ENCODE peak calls at places on chromosomes 4 and X, in five cellular contexts. S is colonic mucosa; M is T-cell; L is EL; O is activated CD8-positive, alpha-beta memory T cell treated with anti-CD3 and anti-CD28 coated beads for 1 hour. U is an unnamed sample.
A peak's percentile ranks its signal among the peaks of the same experiment; 100 is the strongest.

GRCh38 chr4:94516999-94517398 is 65.3 kb downstream of the PDLIM5 start:
- DNase-seq in S (no peak), M (no peak), L (no peak), O (no peak), U (no peak)

GRCh38 chr4:32735856-32736590 is 2015.9 kb downstream of the PCDH7 start:
- DNase-seq in S (no peak), M (no peak), L (no peak), O (no peak), U (no peak)

GRCh38 chr4:54687887-54688841 is 30.4 kb downstream of the KIT start:
- DNase-seq in S (no peak), M (no peak), L (peak; percentile 29), O (no peak), U (no peak)

GRCh38 chrX:70353524-70353923 is 63.6 kb downstream of the KIF4A start:
- DNase-seq in S (no peak), M (no peak), L (no peak), O (no peak), U (no peak)

GRCh38 chr4:160406426-160406825 is 1303.5 kb downstream of the RAPGEF2 start:
- DNase-seq in S (no peak), M (no peak), L (no peak), O (no peak), U (no peak)

GRCh38 chr4:100907465-100908454 is 389.9 kb upstream of the EMCN start:
- DNase-seq in S (no peak), M (no peak), L (peak; percentile 7), O (no peak), U (no peak)

GRCh38 chr4:138938371-138938699 is 77.2 kb upstream of the NOCT start:
- DNase-seq in S (no peak), M (no peak), L (peak; percentile 55), O (no peak), U (no peak)

GRCh38 chr4:153900426-153900825 is 111.5 kb upstream of the SFRP2 start:
- DNase-seq in S (no peak), M (no peak), L (no peak), O (no peak), U (no peak)

GRCh38 chr4:38670061-38670894 is 6.3 kb downstream of the KLF3 start:
- DNase-seq in S (peak; percentile 28), M (no peak), L (no peak), O (no peak), U (no peak)

GRCh38 chr4:17814140-17814539 is 3.4 kb downstream of the NCAPG start:
- DNase-seq in S (no peak), M (no peak), L (peak; percentile 65), O (no peak), U (no peak)

GRCh38 chrX:129310000-129310399 is 213.3 kb downstream of the SMARCA1 start:
- DNase-seq in S (no peak), M (no peak), L (no peak), O (no peak), U (no peak)

GRCh38 chr4:6595897-6596537 is 21.0 kb downstream of the MAN2B2 start:
- DNase-seq in S (no peak), M (no peak), L (no peak), O (no peak), U (no peak)

GRCh38 chr4:48370260-48371134 is 29.2 kb downstream of the SLAIN2 start:
- DNase-seq in S (no peak), M (no peak), L (no peak), O (no peak), U (no peak)

GRCh38 chrX:23616361-23616760 is 50.9 kb upstream of the PRDX4 start:
- DNase-seq in S (no peak), M (no peak), L (peak; percentile 8), O (no peak), U (no peak)

GRCh38 chrX:7334253-7334935 is 186.4 kb upstream of the PUDP start:
- DNase-seq in S (no peak), M (no peak), L (peak; percentile 88), O (no peak), U (no peak)

GRCh38 chrX:153816821-153817220 is 13.5 kb downstream of the PDZD4 start:
- DNase-seq in S (no peak), M (no peak), L (no peak), O (no peak), U (peak; percentile 58)

GRCh38 chr4:108849611-108850406 is 87.0 kb upstream of the ETNPPL start:
- DNase-seq in S (no peak), M (no peak), L (peak; percentile 66), O (no peak), U (no peak)

GRCh38 chr4:5751073-5751917 is 40.3 kb downstream of the EVC start:
- DNase-seq in S (no peak), M (no peak), L (peak; percentile 72), O (no peak), U (no peak)

GRCh38 chrX:147884958-147885357 is 26.8 kb upstream of the FMR1 start:
- DNase-seq in S (no peak), M (no peak), L (no peak), O (no peak), U (no peak)

GRCh38 chr4:33037464-33037863 is 2317.3 kb downstream of the PCDH7 start:
- DNase-seq in S (no peak), M (no peak), L (no peak), O (no peak), U (no peak)

GRCh38 chr4:166493828-166494432 is 620.9 kb downstream of the TLL1 start:
- DNase-seq in S (peak; percentile 22), M (no peak), L (peak; percentile 31), O (no peak), U (no peak)

GRCh38 chrX:77749695-77750094 is 36.3 kb downstream of the ATRX start:
- DNase-seq in S (no peak), M (no peak), L (peak; percentile 68), O (no peak), U (no peak)

GRCh38 chrX:141903400-141904155 is at the start of gene MAGEC1:
- DNase-seq in S (no peak), M (no peak), L (no peak), O (no peak), U (no peak)

GRCh38 chrX:132505116-132505515 is 16.3 kb upstream of the MBNL3 start:
- DNase-seq in S (no peak), M (no peak), L (no peak), O (no peak), U (no peak)

GRCh38 chr4:116705466-116705865 is 379.9 kb downstream of the TRAM1L1 start:
- DNase-seq in S (no peak), M (no peak), L (no peak), O (no peak), U (peak; percentile 6)

GRCh38 chrX:115378471-115378870 is 89.0 kb downstream of the LUZP4 start:
- DNase-seq in S (no peak), M (no peak), L (peak; percentile 27), O (no peak), U (no peak)